ENCODE peak calls at places on chromosome 7, in five cellular contexts. L is coronary artery, H is left lobe of liver, E is AG09309, V is astrocyte of the spinal cord. A is an unnamed sample.

GRCh38 chr7:90503379-90503778 is 33.9 kb downstream of the PTTG1IP2 start:
- DNase-seq in L (no peak), H (no peak), E (no peak), V (no peak), A (no peak)

GRCh38 chr7:8154290-8154689 is 107.7 kb downstream of the ICA1 start:
- DNase-seq in L (no peak), H (no peak), E (no peak), V (no peak), A (no peak)

GRCh38 chr7:131145770-131146169 is 181.9 kb upstream of the MKLN1 start:
- DNase-seq in L (no peak), H (no peak), E (no peak), V (no peak), A (no peak)

GRCh38 chr7:158559356-158559755 is 28.3 kb downstream of the PTPRN2 start:
- DNase-seq in L (no peak), H (no peak), E (no peak), V (no peak), A (no peak)

GRCh38 chr7:142835487-142835886 is 19.4 kb upstream of the EPHB6 start:
- DNase-seq in L (no peak), H (no peak), E (no peak), V (no peak), A (no peak)

GRCh38 chr7:15561840-15562239 is at the start of gene AGMO:
- DNase-seq in L (peak), H (peak), E (no peak), V (peak), A (no peak)

GRCh38 chr7:101874028-101874427 is 56.6 kb downstream of the CUX1 start:
- DNase-seq in L (no peak), H (no peak), E (no peak), V (no peak), A (no peak)

GRCh38 chr7:159158888-159159405 is 14.3 kb upstream of the VIPR2 start:
- DNase-seq in L (no peak), H (no peak), E (no peak), V (no peak), A (no peak)

GRCh38 chr7:91573405-91573804 is 307.1 kb downstream of the MTERF1 start:
- DNase-seq in L (no peak), H (no peak), E (no peak), V (no peak), A (no peak)

GRCh38 chr7:26515462-26515861 is 223.8 kb downstream of the SNX10 start:
- DNase-seq in L (no peak), H (peak), E (no peak), V (peak), A (no peak)

GRCh38 chr7:123643495-123644428 is 11.9 kb upstream of the LMOD2 start:
- DNase-seq in L (no peak), H (no peak), E (peak), V (peak), A (no peak)

GRCh38 chr7:50369408-50370026 is 65.0 kb downstream of the IKZF1 start:
- DNase-seq in L (no peak), H (no peak), E (no peak), V (no peak), A (no peak)

GRCh38 chr7:386385-386784 is 96.4 kb downstream of the FOXL3 start:
- DNase-seq in L (no peak), H (no peak), E (no peak), V (no peak), A (no peak)

A was measured in keratinocyte.